ENCODE peak calls at places on chromosomes 1 and 21, in eight cellular contexts. A is stimulated activated CD4-positive, alpha-beta T cell treated with anti-CD3 and anti-CD28 coated beads, Interleukin-2, amount 100 ng/mL, for 48 hours; K is T-cell; S is activated CD8-positive, alpha-beta memory T cell treated with anti-CD3 and anti-CD28 coated beads, Interleukin-2, amount 50 U/mL, for 48 hours; Q is GM12865; V is ovary; J is uterus; P is GM06990. L is an unnamed sample.
A peak's percentile ranks its signal among the peaks of the same experiment; 100 is the strongest.

GRCh38 chr1:48684381-48684780 is 92.3 kb downstream of the BEND5 start:
- DNase-seq in A (no peak), K (no peak), S (no peak), Q (no peak), V (no peak), J (no peak), P (no peak), L (no peak)

GRCh38 chr21:44765231-44766013 is 36.2 kb downstream of the UBE2G2 start:
- DNase-seq in A (no peak), K (peak; percentile 41), S (no peak), Q (peak; percentile 42), V (no peak), J (no peak), P (no peak), L (peak; percentile 78)

GRCh38 chr1:184810735-184811316 is 56.2 kb upstream of the EDEM3 start:
- DNase-seq in A (no peak), K (no peak), S (no peak), Q (no peak), V (no peak), J (peak; percentile 63), P (no peak), L (no peak)

GRCh38 chr1:2430592-2430973 is 18.2 kb upstream of the PEX10 start:
- DNase-seq in A (no peak), K (no peak), S (no peak), Q (no peak), V (no peak), J (no peak), P (no peak), L (no peak)

GRCh38 chr1:187621961-187622360 is 793.2 kb downstream of the PLA2G4A start:
- DNase-seq in A (no peak), K (no peak), S (no peak), Q (peak; percentile 35), V (no peak), J (no peak), P (no peak), L (no peak)

GRCh38 chr1:219755234-219755633 is 142.3 kb upstream of the ZC3H11B start:
- DNase-seq in A (no peak), K (no peak), S (no peak), Q (no peak), V (no peak), J (no peak), P (no peak), L (no peak)

GRCh38 chr21:31394309-31394708 is 50.2 kb upstream of the TIAM1 start:
- DNase-seq in A (no peak), K (no peak), S (no peak), Q (no peak), V (no peak), J (no peak), P (no peak), L (no peak)

GRCh38 chr21:45537746-45538291 is 4.4 kb downstream of the SLC19A1 start:
- DNase-seq in A (no peak), K (no peak), S (peak; percentile 40), Q (no peak), V (peak; percentile 10), J (peak; percentile 6), P (no peak), L (no peak)

GRCh38 chr1:64933296-64934070 is 32.9 kb downstream of the JAK1 start:
- DNase-seq in A (no peak), K (peak; percentile 22), S (no peak), Q (no peak), V (peak; percentile 33), J (peak; percentile 54), P (no peak), L (no peak)

GRCh38 chr1:162587761-162588260 is 26.3 kb downstream of the UAP1 start:
- DNase-seq in A (no peak), K (no peak), S (no peak), Q (no peak), V (no peak), J (no peak), P (no peak), L (no peak)

GRCh38 chr1:11907275-11908138 is 18.7 kb downstream of the KIAA2013 start:
- DNase-seq in A (peak; percentile 89), K (peak; percentile 92), S (peak; percentile 83), Q (peak; percentile 96), V (peak; percentile 95), J (peak; percentile 95), P (peak; percentile 88), L (peak; percentile 94)

GRCh38 chr1:113592223-113592622 is 167.1 kb downstream of the PHTF1 start:
- DNase-seq in A (no peak), K (no peak), S (no peak), Q (no peak), V (no peak), J (no peak), P (no peak), L (no peak)

GRCh38 chr21:37028579-37028978 is 22.1 kb downstream of the RIPPLY3 start:
- DNase-seq in A (no peak), K (no peak), S (no peak), Q (no peak), V (no peak), J (no peak), P (no peak), L (no peak)

L was measured in CMK.